ENCODE peak calls at places on chromosomes 5 and 9, in six cellular contexts. J is GM19239; A is AG09309; R is GM04504; C is RWPE1; F is CD8-positive, alpha-beta T cell. P is an unnamed sample.
A peak's percentile ranks its signal among the peaks of the same experiment; 100 is the strongest.

GRCh38 chr5:134445841-134446818 is 34.4 kb upstream of the CDKN2AIPNL start:
- DNase-seq in J (no peak), A (no peak), R (no peak), C (no peak), F (no peak), P (no peak)

GRCh38 chr9:5578018-5578697 is 50.7 kb upstream of the RIC1 start:
- DNase-seq in J (no peak), A (no peak), R (no peak), C (no peak), F (no peak), P (no peak)

GRCh38 chr5:178382689-178383276 is 150.2 kb upstream of the PHYKPL start:
- DNase-seq in J (no peak), A (no peak), R (no peak), C (no peak), F (no peak), P (no peak)

GRCh38 chr9:109766351-109766750 is 13.6 kb upstream of the PALM2AKAP2 start:
- DNase-seq in J (no peak), A (peak; percentile 93), R (peak; percentile 88), C (peak; percentile 91), F (no peak), P (no peak)

GRCh38 chr5:850511-851006 is at the start of gene ZDHHC11:
- DNase-seq in J (no peak), A (no peak), R (no peak), C (no peak), F (no peak), P (no peak)

GRCh38 chr5:88683506-88684135 is 199.4 kb downstream of the MEF2C start:
- DNase-seq in J (no peak), A (no peak), R (no peak), C (no peak), F (no peak), P (no peak)

GRCh38 chr9:94922098-94922607 is 195.7 kb downstream of the AOPEP start:
- DNase-seq in J (no peak), A (peak; percentile 99), R (peak; percentile 88), C (peak; percentile 74), F (no peak), P (peak; percentile 94)

GRCh38 chr5:159849437-159850191 is 66.7 kb upstream of the ADRA1B start:
- DNase-seq in J (no peak), A (peak; percentile 64), R (peak; percentile 77), C (peak; percentile 58), F (no peak), P (peak; percentile 78)

GRCh38 chr5:126464959-126465358 is 41.8 kb downstream of the GRAMD2B start:
- DNase-seq in J (no peak), A (no peak), R (no peak), C (no peak), F (no peak), P (no peak)

GRCh38 chr5:103057208-103058130 is 62.5 kb downstream of the GIN1 start:
- DNase-seq in J (no peak), A (no peak), R (no peak), C (no peak), F (no peak), P (no peak)

GRCh38 chr5:64680289-64680688 is 10.0 kb upstream of the SHISAL2B start:
- DNase-seq in J (no peak), A (no peak), R (no peak), C (peak; percentile 26), F (no peak), P (no peak)

GRCh38 chr5:88665750-88666215 is 217.2 kb downstream of the MEF2C start:
- DNase-seq in J (no peak), A (no peak), R (no peak), C (no peak), F (no peak), P (no peak)

GRCh38 chr9:14245901-14246525 is 67.9 kb downstream of the NFIB start:
- DNase-seq in J (no peak), A (no peak), R (peak; percentile 2), C (no peak), F (no peak), P (peak; percentile 60)

GRCh38 chr9:85021686-85022085 is 352.2 kb downstream of the NTRK2 start:
- DNase-seq in J (no peak), A (no peak), R (no peak), C (no peak), F (no peak), P (no peak)

GRCh38 chr5:20476016-20476415 is 488.0 kb upstream of the CDH18 start:
- DNase-seq in J (no peak), A (no peak), R (no peak), C (no peak), F (no peak), P (peak; percentile 19)

GRCh38 chr5:123708074-123708806 is 196.3 kb downstream of the CSNK1G3 start:
- DNase-seq in J (no peak), A (peak; percentile 68), R (peak; percentile 85), C (peak; percentile 21), F (no peak), P (no peak)

GRCh38 chr5:56112526-56113121 is 117.9 kb upstream of the IL6ST start:
- DNase-seq in J (no peak), A (no peak), R (no peak), C (peak; percentile 90), F (no peak), P (no peak)

GRCh38 chr5:112685386-112685785 is 52.3 kb upstream of the APC start:
- DNase-seq in J (no peak), A (no peak), R (no peak), C (no peak), F (no peak), P (no peak)

GRCh38 chr5:144187699-144188294 is 17.1 kb downstream of the KCTD16 start:
- DNase-seq in J (no peak), A (peak; percentile 95), R (peak; percentile 88), C (peak; percentile 30), F (peak; percentile 54), P (peak; percentile 93)

GRCh38 chr5:69270827-69271226 is 36.1 kb downstream of the CDK7 start:
- DNase-seq in J (no peak), A (no peak), R (no peak), C (no peak), F (no peak), P (no peak)

GRCh38 chr9:130333041-130334040 is 67.8 kb downstream of the HMCN2 start:
- DNase-seq in J (no peak), A (no peak), R (no peak), C (no peak), F (no peak), P (no peak)

GRCh38 chr9:83511051-83511450 is 27.1 kb downstream of the FRMD3 start:
- DNase-seq in J (no peak), A (no peak), R (no peak), C (peak; percentile 11), F (no peak), P (no peak)

GRCh38 chr9:96442491-96442890 is 7.5 kb upstream of the HABP4 start:
- DNase-seq in J (no peak), A (no peak), R (no peak), C (no peak), F (no peak), P (no peak)

GRCh38 chr9:2466703-2467102 is 154.9 kb upstream of the VLDLR start:
- DNase-seq in J (no peak), A (no peak), R (no peak), C (no peak), F (no peak), P (no peak)

GRCh38 chr9:134814598-134815215 is 65.9 kb upstream of the FCN2 start:
- DNase-seq in J (no peak), A (peak; percentile 34), R (no peak), C (peak; percentile 82), F (no peak), P (no peak)

GRCh38 chr9:93037476-93037971 is 21.0 kb upstream of the SUSD3 start:
- DNase-seq in J (no peak), A (no peak), R (no peak), C (no peak), F (no peak), P (no peak)

GRCh38 chr9:100167176-100167575 is 68.1 kb downstream of the INVS start:
- DNase-seq in J (no peak), A (no peak), R (no peak), C (no peak), F (no peak), P (no peak)

GRCh38 chr9:113591899-113592625 is 128.5 kb downstream of the RGS3 start:
- DNase-seq in J (no peak), A (no peak), R (no peak), C (no peak), F (no peak), P (no peak)

GRCh38 chr5:149853019-149853648 is 91.5 kb downstream of the PDE6A start:
- DNase-seq in J (peak; percentile 67), A (peak; percentile 38), R (peak; percentile 31), C (peak; percentile 79), F (no peak), P (peak; percentile 78)

GRCh38 chr9:129141066-129142041 is 30.1 kb downstream of the PTPA start:
- DNase-seq in J (peak; percentile 61), A (peak; percentile 83), R (peak; percentile 87), C (peak; percentile 34), F (no peak), P (peak; percentile 90)

GRCh38 chr5:15233566-15233965 is 266.4 kb upstream of the FBXL7 start:
- DNase-seq in J (no peak), A (no peak), R (no peak), C (no peak), F (no peak), P (no peak)

GRCh38 chr5:81398741-81399140 is 4.8 kb upstream of the ACOT12 start:
- DNase-seq in J (no peak), A (no peak), R (no peak), C (no peak), F (no peak), P (no peak)

GRCh38 chr9:6428940-6429889 is 16.2 kb downstream of the UHRF2 start:
- DNase-seq in J (no peak), A (no peak), R (no peak), C (no peak), F (no peak), P (no peak)

GRCh38 chr9:127574089-127574921 is 37.8 kb upstream of the STXBP1 start:
- DNase-seq in J (no peak), A (no peak), R (no peak), C (peak; percentile 83), F (no peak), P (no peak)

GRCh38 chr9:86985132-86985531 is 37.8 kb upstream of the GAS1 start:
- DNase-seq in J (no peak), A (no peak), R (no peak), C (no peak), F (no peak), P (no peak)